ENCODE peak calls at places on chromosomes 13 and 19, in six cellular contexts. J, A, Z, S, L and B are unnamed samples.

GRCh38 chr13:73934215-73934623 is 200.0 kb downstream of the KLF12 start:
- DNase-seq in Z (no peak), S (peak), J (no peak), L (no peak), A (no peak), B (peak)

GRCh38 chr13:19596960-19597361 is 35.6 kb upstream of the TPTE2 start:
- DNase-seq in S (peak), Z (no peak), L (no peak), J (peak), A (peak), B (peak)

GRCh38 chr13:71866173-71867091 is 572 bp downstream of the DACH1 start:
- DNase-seq in L (peak), S (no peak), A (peak), J (peak), Z (no peak), B (no peak)

GRCh38 chr19:57212109-57212508 is 18.7 kb upstream of the AURKC start:
- DNase-seq in J (no peak), A (no peak), S (peak), L (no peak), Z (no peak), B (no peak)

GRCh38 chr13:33509642-33510229 is 224.2 kb upstream of the STARD13 start:
- DNase-seq in S (peak), L (no peak), A (no peak), J (no peak), Z (no peak), B (no peak)

GRCh38 chr13:109680930-109681329 is 105.5 kb downstream of the IRS2 start:
- DNase-seq in Z (no peak), L (no peak), S (no peak), A (no peak), J (no peak), B (no peak)

GRCh38 chr13:28313579-28313978 is 175.2 kb downstream of the PAN3 start:
- DNase-seq in S (peak), J (no peak), L (no peak), Z (no peak), A (no peak), B (no peak)

GRCh38 chr13:26475176-26476110 is 82.0 kb upstream of the WASF3 start:
- DNase-seq in A (no peak), Z (no peak), S (no peak), J (no peak), L (no peak), B (no peak)

GRCh38 chr13:38538412-38538811 is 148.5 kb upstream of the FREM2 start:
- DNase-seq in L (no peak), Z (no peak), A (no peak), S (no peak), J (no peak), B (no peak)

GRCh38 chr19:3336680-3337523 is 29.5 kb upstream of the NFIC start:
- DNase-seq in J (peak), S (peak), Z (no peak), A (no peak), L (no peak), B (peak)

GRCh38 chr19:45908956-45909355 is 5.6 kb downstream of the NANOS2 start:
- DNase-seq in J (no peak), A (no peak), L (no peak), Z (no peak), S (peak), B (no peak)

GRCh38 chr19:1455336-1456120 is 5.6 kb downstream of the APC2 start:
- DNase-seq in A (peak), S (peak), Z (peak), J (peak), L (peak), B (peak)

GRCh38 chr19:5321851-5322681 is 18.5 kb downstream of the PTPRS start:
- DNase-seq in S (peak), Z (no peak), A (no peak), J (no peak), L (peak), B (no peak)

GRCh38 chr19:35350591-35350990 is 2.9 kb downstream of the FFAR1 start:
- DNase-seq in S (no peak), J (no peak), A (no peak), L (no peak), Z (no peak), B (no peak)

GRCh38 chr13:73336789-73337188 is 278.0 kb downstream of the KLF5 start:
- DNase-seq in A (no peak), J (no peak), Z (no peak), L (no peak), S (no peak), B (no peak)

GRCh38 chr13:42746846-42747245 is 34.5 kb upstream of the FAM216B start:
- DNase-seq in L (no peak), Z (no peak), J (no peak), S (peak), A (no peak), B (no peak)

GRCh38 chr13:98843482-98843877 is 91.0 kb upstream of the SLC15A1 start:
- DNase-seq in A (no peak), L (no peak), Z (no peak), S (no peak), J (no peak), B (no peak)

GRCh38 chr19:45645068-45645630 is 6.0 kb upstream of the EML2 start:
- DNase-seq in A (no peak), J (no peak), S (no peak), Z (no peak), L (no peak), B (no peak)

GRCh38 chr19:41694196-41694595 is 6.1 kb upstream of the CEACAM7 start:
- DNase-seq in S (no peak), Z (no peak), L (no peak), J (no peak), A (no peak), B (no peak)

GRCh38 chr19:47607564-47608073 is 1.3 kb upstream of the BICRA start:
- DNase-seq in Z (no peak), S (no peak), L (no peak), A (no peak), J (no peak), B (no peak)

GRCh38 chr19:14072535-14073231 is at the start of gene MISP3:
- DNase-seq in J (peak), Z (no peak), A (peak), S (peak), L (no peak), B (no peak)

GRCh38 chr19:29591670-29592069 is 14.4 kb upstream of the POP4 start:
- DNase-seq in Z (no peak), L (no peak), A (no peak), J (no peak), S (no peak), B (no peak)

GRCh38 chr13:50991624-50992610 is 82.3 kb downstream of the RNASEH2B start:
- DNase-seq in Z (peak), L (peak), A (no peak), J (no peak), S (no peak), B (no peak)

GRCh38 chr13:79282508-79282907 is 123.5 kb downstream of the RBM26 start:
- DNase-seq in S (no peak), A (no peak), J (no peak), Z (no peak), L (no peak), B (no peak)

GRCh38 chr19:49843265-49843664 is 7.7 kb upstream of the PTOV1 start:
- DNase-seq in J (no peak), Z (no peak), A (no peak), S (no peak), L (no peak), B (no peak)

GRCh38 chr13:84446972-84447700 is 564.9 kb upstream of the SLITRK1 start:
- DNase-seq in Z (no peak), S (peak), J (no peak), L (no peak), A (no peak), B (no peak)

GRCh38 chr19:34288381-34288780 is 34.0 kb downstream of the GARRE1 start:
- DNase-seq in L (no peak), S (no peak), Z (no peak), A (no peak), J (no peak), B (no peak)

GRCh38 chr19:16330368-16330801 is 5.8 kb downstream of the KLF2 start:
- DNase-seq in Z (peak), S (peak), L (no peak), A (no peak), J (peak), B (peak)

GRCh38 chr13:101556676-101557121 is 104.2 kb downstream of the ITGBL1 start:
- DNase-seq in J (peak), S (no peak), Z (no peak), L (no peak), A (no peak), B (no peak)

GRCh38 chr13:26488236-26489028 is 69.1 kb upstream of the WASF3 start:
- DNase-seq in S (no peak), J (no peak), A (no peak), Z (no peak), L (no peak), B (no peak)

GRCh38 chr13:97235549-97236206 is 13.5 kb downstream of the MBNL2 start:
- DNase-seq in Z (no peak), A (no peak), S (no peak), L (no peak), J (no peak), B (no peak)

GRCh38 chr19:21463449-21464105 is 41.8 kb upstream of the ZNF429 start:
- DNase-seq in J (no peak), A (no peak), Z (no peak), S (peak), L (peak), B (no peak)

GRCh38 chr19:7214329-7215089 is 79.7 kb downstream of the INSR start:
- DNase-seq in S (no peak), L (no peak), A (peak), Z (no peak), J (no peak), B (no peak)

GRCh38 chr13:75425216-75426009 is 56.6 kb downstream of the TBC1D4 start:
- DNase-seq in A (no peak), L (no peak), J (no peak), Z (no peak), S (no peak), B (no peak)